ENCODE peak calls at places on chromosomes 1 and 21, in six cellular contexts. U is astrocyte, A is lower lobe of right lung, Y is IMR-90, T is thoracic aorta, O is GM23338. L is an unnamed sample.

GRCh38 chr1:219927956-219928790 is at the start of gene SLC30A10:
- DNase-seq in U (peak; percentile 10), A (no peak), Y (no peak), T (no peak), O (peak; percentile 71), L (peak; percentile 72)

GRCh38 chr1:149979245-149979971 is 31.1 kb downstream of the OTUD7B start:
- DNase-seq in U (no peak), A (no peak), Y (no peak), T (no peak), O (no peak), L (no peak)

GRCh38 chr1:223114871-223115270 is 28.2 kb downstream of the TLR5 start:
- DNase-seq in U (no peak), A (no peak), Y (no peak), T (no peak), O (no peak), L (no peak)

GRCh38 chr1:150696590-150696989 is 364 bp downstream of the GOLPH3L start:
- DNase-seq in U (no peak), A (no peak), Y (no peak), T (no peak), O (peak; percentile 28), L (no peak)

GRCh38 chr1:76082084-76082483 is 7.5 kb downstream of the ST6GALNAC3 start:
- DNase-seq in U (no peak), A (no peak), Y (no peak), T (no peak), O (no peak), L (no peak)

GRCh38 chr21:28714795-28715464 is 277.7 kb downstream of the LTN1 start:
- DNase-seq in U (peak; percentile 88), A (no peak), Y (peak; percentile 81), T (no peak), O (no peak), L (no peak)

GRCh38 chr1:52603301-52603675 is 1.1 kb downstream of the GPX7 start:
- DNase-seq in U (no peak), A (no peak), Y (no peak), T (no peak), O (no peak), L (no peak)

GRCh38 chr1:21878009-21878809 is 58.9 kb downstream of the HSPG2 start:
- DNase-seq in U (no peak), A (no peak), Y (no peak), T (no peak), O (no peak), L (no peak)

GRCh38 chr1:67460648-67461500 is 30.7 kb upstream of the SERBP1 start:
- DNase-seq in U (no peak), A (no peak), Y (no peak), T (peak; percentile 9), O (peak; percentile 42), L (no peak)

GRCh38 chr1:33928256-33928655 is 64.4 kb downstream of the HMGB4 start:
- DNase-seq in U (peak; percentile 80), A (no peak), Y (peak; percentile 2), T (no peak), O (no peak), L (no peak)

GRCh38 chr1:63984891-63985290 is 211.1 kb downstream of the ROR1 start:
- DNase-seq in U (no peak), A (no peak), Y (no peak), T (no peak), O (no peak), L (no peak)

GRCh38 chr1:217332426-217333065 is 298.3 kb downstream of the GPATCH2 start:
- DNase-seq in U (no peak), A (no peak), Y (no peak), T (no peak), O (no peak), L (no peak)

GRCh38 chr1:65279092-65279448 is 30.3 kb upstream of the DNAJC6 start:
- DNase-seq in U (no peak), A (no peak), Y (no peak), T (no peak), O (peak; percentile 80), L (no peak)

GRCh38 chr1:30467101-30467500 is 256.3 kb downstream of the MATN1 start:
- DNase-seq in U (no peak), A (no peak), Y (no peak), T (no peak), O (no peak), L (no peak)

GRCh38 chr1:245526141-245526540 is 371.4 kb downstream of the KIF26B start:
- DNase-seq in U (no peak), A (no peak), Y (no peak), T (no peak), O (no peak), L (no peak)

GRCh38 chr1:22878626-22879025 is 94.0 kb downstream of the LACTBL1 start:
- DNase-seq in U (no peak), A (no peak), Y (no peak), T (no peak), O (no peak), L (no peak)

GRCh38 chr1:9537863-9538668 is 1.2 kb upstream of the SLC25A33 start:
- DNase-seq in U (no peak), A (no peak), Y (no peak), T (no peak), O (no peak), L (peak; percentile 66)

DNA sequence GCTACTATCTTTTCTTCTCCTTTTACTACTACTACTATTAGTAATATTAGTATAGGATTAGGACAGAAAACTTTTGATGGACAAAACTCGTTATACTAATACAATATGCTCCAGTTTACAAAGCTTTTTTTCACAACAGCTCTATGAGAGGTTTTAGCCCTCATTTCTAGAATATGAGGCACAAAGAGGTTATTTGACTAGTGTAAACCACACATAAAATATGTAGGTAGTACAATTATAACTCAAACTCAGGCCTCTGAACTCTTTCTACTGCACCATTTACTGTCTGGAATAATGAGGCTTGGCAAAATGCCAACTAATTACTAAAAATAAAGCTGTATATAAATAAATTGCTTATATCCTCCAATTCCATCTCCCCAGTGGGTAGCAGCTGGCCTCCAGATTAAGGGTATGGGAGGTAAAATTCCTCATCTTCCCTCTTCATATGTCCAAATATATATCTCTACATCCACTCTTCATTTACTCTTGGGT is 99.9 kb downstream of the LYST start:
- DNase-seq in U (no peak), A (no peak), Y (no peak), T (no peak), O (no peak), L (no peak)
- H3K36me3 ChIP-seq in U (no peaks in the 10 kb centered on the region), A (peaks cover 60% of the 10 kb centered on the region), Y (no peaks in the 10 kb centered on the region), T (peaks cover 9% of the 10 kb centered on the region), O (no peaks in the 10 kb centered on the region), L (no peaks in the 10 kb centered on the region)

DNA sequence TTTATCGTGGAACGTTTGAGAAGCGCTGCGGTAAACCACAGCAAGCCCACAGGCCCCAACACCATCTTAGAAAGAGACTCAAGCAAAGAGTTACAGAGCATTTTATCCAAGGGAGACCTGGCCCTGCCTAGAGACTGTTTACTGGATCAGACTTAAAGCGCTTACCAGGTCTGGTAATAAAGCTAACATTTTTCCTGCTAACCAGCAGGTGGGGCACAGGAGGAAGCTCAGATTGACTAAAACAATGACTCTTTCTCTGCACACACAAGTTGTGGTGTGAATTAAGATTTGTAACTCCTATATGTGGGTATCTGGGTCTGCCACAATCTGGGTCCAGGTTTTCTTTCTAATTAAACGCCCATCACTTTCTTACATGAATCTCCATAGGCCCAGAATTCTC is 136.5 kb upstream of the ETS2 start:
- DNase-seq in U (peak; percentile 21), A (no peak), Y (peak; percentile 30), T (no peak), O (peak; percentile 60), L (peak; percentile 14)
- TF ChIP-seq CTCF in U (peak; percentile 51), A (peak; percentile 35), Y (peak; percentile 34), T (peak; percentile 53), O (peak; percentile 58), L (no peak)

DNA sequence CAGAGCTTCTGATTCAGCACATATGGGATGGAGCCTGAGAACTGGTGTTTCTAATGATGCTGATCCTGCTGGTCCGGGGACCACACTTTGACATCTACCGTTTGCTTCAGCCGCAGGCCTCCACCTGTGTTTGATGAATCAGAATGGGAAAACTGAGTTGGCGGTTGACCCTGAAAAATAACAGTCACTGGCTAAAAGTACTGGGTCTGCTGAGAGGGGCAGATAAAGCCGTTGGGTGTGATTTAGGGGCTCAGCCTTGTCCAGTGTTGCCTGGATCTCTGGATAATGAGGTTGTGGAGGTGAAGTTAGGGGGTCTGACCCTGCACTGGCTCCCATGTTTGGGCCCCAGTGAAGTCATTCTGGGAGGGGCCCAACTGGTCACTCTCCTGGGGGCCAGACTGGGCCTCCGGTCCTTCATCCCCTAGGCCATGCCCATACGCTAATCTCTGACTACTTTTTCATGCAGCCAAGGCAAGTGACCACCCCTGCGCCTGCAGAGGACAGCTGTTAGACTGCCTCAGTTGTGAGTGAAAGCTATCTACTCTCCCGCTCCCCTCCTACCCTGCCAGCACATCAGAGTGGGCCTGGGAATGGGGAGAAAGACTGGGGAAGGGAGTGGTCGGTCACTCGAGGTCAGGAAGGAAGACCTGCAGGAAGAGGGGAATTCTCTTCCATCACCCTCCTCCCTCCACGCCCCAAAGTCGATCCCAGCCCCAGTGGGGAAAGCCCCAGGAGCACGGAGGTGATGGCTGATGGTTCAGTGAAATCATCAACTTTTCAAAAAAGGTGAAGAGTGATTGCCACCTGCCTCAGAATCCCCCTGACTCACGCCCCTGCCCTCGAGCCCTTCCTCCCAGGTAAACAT is 27.7 kb downstream of the VASH2 start:
- DNase-seq in U (peak; percentile 54), A (no peak), Y (peak; percentile 19), T (no peak), O (no peak), L (no peak)
- H3K36me3 ChIP-seq in U (no peaks in the 10 kb centered on the region), A (no peaks in the 10 kb centered on the region), Y (peaks cover 12% of the 10 kb centered on the region), T (no peaks in the 10 kb centered on the region), O (peaks cover 85% of the 10 kb centered on the region), L (no peaks in the 10 kb centered on the region)

GRCh38 chr1:160834945-160835565 is 27.6 kb downstream of the CD244 start:
- DNase-seq in U (peak; percentile 3), A (no peak), Y (peak; percentile 31), T (no peak), O (peak; percentile 83), L (no peak)
- TF ChIP-seq CTCF in U (peak; percentile 50), A (peak; percentile 69), Y (peak; percentile 68), T (peak; percentile 61), O (peak; percentile 82), L (peak; percentile 33)

GRCh38 chr1:55088413-55088812 is 49.1 kb downstream of the PCSK9 start:
- DNase-seq in U (no peak), A (no peak), Y (no peak), T (no peak), O (no peak), L (no peak)

GRCh38 chr1:55095095-55095494 is 55.7 kb downstream of the PCSK9 start:
- DNase-seq in U (no peak), A (no peak), Y (no peak), T (no peak), O (no peak), L (no peak)

GRCh38 chr1:55089683-55090082 is 50.3 kb downstream of the PCSK9 start:
- DNase-seq in U (peak; percentile 31), A (no peak), Y (peak; percentile 35), T (no peak), O (no peak), L (no peak)
- H3K36me3 ChIP-seq in U (peaks cover 45% of the 10 kb centered on the region), A (peaks cover 99% of the 10 kb centered on the region), Y (peaks cover 43% of the 10 kb centered on the region), T (peaks cover 58% of the 10 kb centered on the region), O (peaks cover 42% of the 10 kb centered on the region), L (peaks cover 5% of the 10 kb centered on the region)